ENCODE peak calls at places on chromosomes 4 and X, in seven cellular contexts. N is left ventricle myocardium inferior, Y is PC-9, U is SK-N-SH, A is fibroblast of the aortic adventitia, H is heart left ventricle, Z is HFFc6. C is an unnamed sample.

GRCh38 chrX:37462346-37462745 is 109.1 kb upstream of the LANCL3 start:
- DNase-seq in N (no peak), Y (no peak), U (no peak), A (no peak), H (no peak), Z (no peak), C (no peak)

GRCh38 chrX:119871599-119872395 is at the start of the genes NDUFA1 and RNF113A:
- DNase-seq in N (peak; percentile 82), Y (peak; percentile 86), U (peak; percentile 77), A (peak; percentile 72), H (peak; percentile 90), Z (peak; percentile 80), C (peak; percentile 84)

GRCh38 chr4:107863850-107864371 is 39.2 kb downstream of the SGMS2 start:
- DNase-seq in N (peak; percentile 39), Y (peak; percentile 48), U (no peak), A (peak; percentile 46), H (peak; percentile 38), Z (peak; percentile 44), C (peak; percentile 47)

GRCh38 chrX:110384490-110384889 is 25.8 kb downstream of the RTL9 start:
- DNase-seq in N (no peak), Y (no peak), U (no peak), A (no peak), H (no peak), Z (peak; percentile 69), C (peak; percentile 42)

GRCh38 chr4:111323916-111324315 is 701.0 kb upstream of the PITX2 start:
- DNase-seq in N (no peak), Y (no peak), U (no peak), A (peak; percentile 47), H (no peak), Z (no peak), C (no peak)

GRCh38 chr4:8905773-8906667 is 34.4 kb upstream of the HMX1 start:
- DNase-seq in N (no peak), Y (no peak), U (peak; percentile 14), A (no peak), H (peak; percentile 49), Z (no peak), C (no peak)

GRCh38 chr4:86934147-86934771 is 552 bp upstream of the AFF1 start:
- DNase-seq in N (no peak), Y (no peak), U (peak; percentile 25), A (no peak), H (no peak), Z (no peak), C (peak; percentile 18)

GRCh38 chrX:38699603-38700110 is 101.6 kb upstream of the MID1IP1 start:
- DNase-seq in N (no peak), Y (no peak), U (no peak), A (no peak), H (no peak), Z (no peak), C (no peak)

GRCh38 chr4:962231-963208 is 10.8 kb downstream of the DGKQ start:
- DNase-seq in N (no peak), Y (no peak), U (no peak), A (no peak), H (peak; percentile 64), Z (no peak), C (no peak)

GRCh38 chr4:4990857-4991540 is 28.3 kb downstream of the CYTL1 start:
- DNase-seq in N (peak; percentile 72), Y (peak; percentile 71), U (peak; percentile 56), A (peak; percentile 98), H (peak; percentile 81), Z (peak; percentile 95), C (peak; percentile 55)

GRCh38 chr4:19486400-19486799 is 765.3 kb upstream of the SLIT2 start:
- DNase-seq in N (no peak), Y (peak; percentile 35), U (peak; percentile 28), A (no peak), H (no peak), Z (no peak), C (no peak)

GRCh38 chrX:70664726-70665125 is 220.1 kb downstream of the DLG3 start:
- DNase-seq in N (no peak), Y (no peak), U (peak; percentile 13), A (peak; percentile 55), H (no peak), Z (peak; percentile 7), C (peak; percentile 36)

GRCh38 chr4:57051100-57051499 is 59.1 kb downstream of the IGFBP7 start:
- DNase-seq in N (no peak), Y (no peak), U (no peak), A (no peak), H (no peak), Z (no peak), C (no peak)

GRCh38 chrX:1421433-1422134 is 29.7 kb upstream of the SLC25A6 start:
- DNase-seq in N (no peak), Y (no peak), U (no peak), A (no peak), H (no peak), Z (no peak), C (no peak)

GRCh38 chr4:13912966-13913365 is 285.4 kb upstream of the BOD1L1 start:
- DNase-seq in N (no peak), Y (no peak), U (no peak), A (peak; percentile 76), H (no peak), Z (no peak), C (no peak)

GRCh38 chr4:39698424-39699009 is 581 bp downstream of the UBE2K start:
- DNase-seq in N (peak; percentile 44), Y (no peak), U (peak; percentile 74), A (peak; percentile 22), H (peak; percentile 75), Z (no peak), C (peak; percentile 37)

GRCh38 chrX:3713225-3713936 is at the start of gene PRKX:
- DNase-seq in N (peak; percentile 49), Y (no peak), U (peak; percentile 90), A (peak; percentile 30), H (peak; percentile 74), Z (peak; percentile 15), C (peak; percentile 47)

GRCh38 chrX:16977771-16978170 is 31.3 kb downstream of the REPS2 start:
- DNase-seq in N (no peak), Y (no peak), U (no peak), A (no peak), H (no peak), Z (no peak), C (no peak)
- TF ChIP-seq CTCF in N (no peak), Y (no peak), U (no peak), A (no peak), H (no peak), Z (no peak), C (no peak)

DNA sequence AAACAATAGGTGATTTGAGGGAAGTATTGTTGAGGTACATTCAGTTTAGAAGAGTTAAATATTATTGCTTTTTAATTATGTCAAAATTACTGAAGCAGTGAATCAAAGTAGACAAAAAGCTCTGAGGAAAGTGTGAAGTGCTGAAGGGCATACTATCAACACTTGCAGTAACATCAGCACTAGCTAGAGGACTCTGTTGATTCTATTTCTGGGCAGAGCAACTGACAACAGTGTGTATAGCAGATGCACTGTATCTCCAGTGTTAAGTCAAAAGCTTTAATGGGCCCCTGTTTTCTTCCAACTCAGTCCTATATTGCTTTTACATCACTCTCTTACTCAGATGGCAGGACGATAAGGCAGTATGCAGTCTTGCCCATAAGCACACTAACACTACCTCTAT is 435.1 kb upstream of the AMOT start:
- DNase-seq in N (no peak), Y (no peak), U (no peak), A (no peak), H (no peak), Z (no peak), C (no peak)
- TF ChIP-seq CTCF in N (no peak), Y (no peak), U (no peak), A (no peak), H (no peak), Z (no peak), C (no peak)

DNA sequence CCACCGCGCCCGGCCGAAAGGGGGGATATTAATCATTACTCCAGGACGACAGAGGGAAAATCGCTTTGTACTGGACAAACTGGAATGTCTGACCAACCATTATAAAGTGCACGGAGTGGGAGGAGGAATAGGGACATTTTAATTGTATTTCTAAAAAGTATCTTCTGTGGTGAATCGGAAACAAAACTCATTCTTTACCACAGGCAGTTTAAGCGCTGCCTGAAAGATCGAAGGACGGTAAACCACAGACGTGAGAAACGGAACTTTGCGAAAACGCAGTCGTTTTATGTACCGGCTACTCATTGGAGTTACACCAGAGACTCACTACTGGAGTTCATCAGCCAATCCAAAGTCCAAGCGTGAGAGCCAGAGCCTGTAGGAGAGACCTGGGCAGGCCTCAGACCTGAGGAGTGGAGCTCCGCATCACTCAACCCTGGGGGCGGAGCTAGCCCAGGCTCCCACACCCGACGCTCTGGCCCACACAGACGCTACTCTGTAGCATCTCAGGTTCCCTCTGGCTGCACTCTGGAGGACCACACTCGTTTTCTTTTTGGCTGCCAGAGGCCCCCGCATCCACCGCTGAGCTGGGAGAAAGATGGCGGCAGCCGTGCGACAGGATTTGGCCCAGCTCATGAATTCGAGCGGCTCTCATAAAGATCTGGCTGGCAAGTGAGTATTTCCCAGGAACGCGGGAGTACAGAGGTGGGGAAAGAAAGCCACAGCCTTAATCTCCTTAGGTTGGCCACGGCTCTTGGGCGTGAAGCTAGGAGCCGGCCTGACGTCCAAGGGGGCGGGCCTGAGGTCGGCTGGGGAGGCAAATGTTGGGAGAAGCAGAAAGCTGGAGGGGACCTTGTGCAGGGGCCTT is at the start of gene COPS4:
- DNase-seq in N (peak; percentile 96), Y (peak; percentile 98), U (peak; percentile 91), A (peak; percentile 100), H (peak; percentile 96), Z (peak; percentile 100), C (peak; percentile 100)
- TF ChIP-seq CTCF in N (peak; percentile 75), Y (peak; percentile 31), U (no peak), A (peak; percentile 70), H (peak; percentile 66), Z (peak; percentile 19), C (peak; percentile 41)

GRCh38 chr4:121096629-121097028 is 24.3 kb upstream of the NDNF start:
- DNase-seq in N (no peak), Y (no peak), U (peak; percentile 16), A (peak; percentile 70), H (no peak), Z (peak; percentile 46), C (peak; percentile 57)
- TF ChIP-seq CTCF in N (peak; percentile 74), Y (peak; percentile 77), U (peak; percentile 73), A (peak; percentile 56), H (peak; percentile 67), Z (peak; percentile 83), C (peak; percentile 42)

GRCh38 chrX:107102980-107103379 is 15.6 kb downstream of the RBM41 start:
- DNase-seq in N (no peak), Y (no peak), U (no peak), A (peak; percentile 28), H (no peak), Z (peak; percentile 1), C (peak; percentile 6)
- TF ChIP-seq CTCF in N (peak; percentile 8), Y (peak; percentile 64), U (peak; percentile 38), A (peak; percentile 9), H (no peak), Z (peak; percentile 42), C (peak; percentile 17)

GRCh38 chrX:47859686-47860085 is 23.0 kb downstream of the ZNF81 start:
- DNase-seq in N (no peak), Y (no peak), U (no peak), A (no peak), H (no peak), Z (no peak), C (no peak)

GRCh38 chrX:47849776-47850175 is 13.1 kb downstream of the ZNF81 start:
- DNase-seq in N (no peak), Y (no peak), U (no peak), A (no peak), H (no peak), Z (no peak), C (no peak)

GRCh38 chrX:47854474-47854873 is 17.8 kb downstream of the ZNF81 start:
- DNase-seq in N (peak; percentile 9), Y (no peak), U (peak; percentile 14), A (peak; percentile 47), H (no peak), Z (no peak), C (peak; percentile 5)
- TF ChIP-seq CTCF in N (peak; percentile 51), Y (no peak), U (peak; percentile 52), A (peak; percentile 50), H (peak; percentile 31), Z (peak; percentile 62), C (peak; percentile 48)

GRCh38 chr4:140233811-140234696 is 80.1 kb upstream of the MAML3 start:
- DNase-seq in N (no peak), Y (no peak), U (no peak), A (peak; percentile 81), H (no peak), Z (peak; percentile 64), C (peak; percentile 82)
- TF ChIP-seq CTCF in N (no peak), Y (no peak), U (no peak), A (peak; percentile 20), H (no peak), Z (no peak), C (peak; percentile 14)